ENCODE peak calls at places on chromosomes 13 and 19, in nine cellular contexts. One of them, this sample, is unnamed.

GRCh38 chr19:16931306-16931705 is 42.5 kb downstream of the F2RL3 start:
- DNase-seq in HEK293T: no peak
- DNase-seq in occipital lobe: no peak
- DNase-seq in Kasumi-1: no peak
- DNase-seq in lung: no peak
- DNase-seq in stimulated activated CD8-positive, alpha-beta memory T cell treated with anti-CD3 and anti-CD28 coated beads, Interleukin-7, amount 100 ng/mL, for 1 hour: no peak
- DNase-seq in kidney glomerular epithelial cell: no peak
- DNase-seq in kidney tubule cell: no peak
- DNase-seq in activated naive CD8-positive, alpha-beta T cell treated with anti-CD3 and anti-CD28 coated beads for 36 hours: no peak
- DNase-seq in this sample: no peak

GRCh38 chr19:34124828-34125227 is 47.5 kb upstream of the LSM14A start:
- DNase-seq in HEK293T: no peak
- DNase-seq in occipital lobe: no peak
- DNase-seq in Kasumi-1: no peak
- DNase-seq in lung: no peak
- DNase-seq in stimulated activated CD8-positive, alpha-beta memory T cell treated with anti-CD3 and anti-CD28 coated beads, Interleukin-7, amount 100 ng/mL, for 1 hour: no peak
- DNase-seq in kidney glomerular epithelial cell: no peak
- DNase-seq in kidney tubule cell: no peak
- DNase-seq in activated naive CD8-positive, alpha-beta T cell treated with anti-CD3 and anti-CD28 coated beads for 36 hours: no peak
- DNase-seq in this sample: no peak

GRCh38 chr19:5718579-5719273 is 1.2 kb downstream of the LONP1 start:
- DNase-seq in HEK293T: no peak
- DNase-seq in occipital lobe: no peak
- DNase-seq in Kasumi-1: peak
- DNase-seq in lung: no peak
- DNase-seq in stimulated activated CD8-positive, alpha-beta memory T cell treated with anti-CD3 and anti-CD28 coated beads, Interleukin-7, amount 100 ng/mL, for 1 hour: no peak
- DNase-seq in kidney glomerular epithelial cell: peak
- DNase-seq in kidney tubule cell: peak
- DNase-seq in activated naive CD8-positive, alpha-beta T cell treated with anti-CD3 and anti-CD28 coated beads for 36 hours: peak
- DNase-seq in this sample: no peak

GRCh38 chr13:100634686-100635085 is 39.9 kb downstream of the TMTC4 start:
- DNase-seq in HEK293T: no peak
- DNase-seq in occipital lobe: no peak
- DNase-seq in Kasumi-1: no peak
- DNase-seq in lung: no peak
- DNase-seq in stimulated activated CD8-positive, alpha-beta memory T cell treated with anti-CD3 and anti-CD28 coated beads, Interleukin-7, amount 100 ng/mL, for 1 hour: no peak
- DNase-seq in kidney glomerular epithelial cell: no peak
- DNase-seq in kidney tubule cell: no peak
- DNase-seq in activated naive CD8-positive, alpha-beta T cell treated with anti-CD3 and anti-CD28 coated beads for 36 hours: no peak
- DNase-seq in this sample: no peak

GRCh38 chr19:3458595-3459284 is 21.6 kb downstream of the SMIM24 start:
- DNase-seq in HEK293T: peak
- DNase-seq in occipital lobe: no peak
- DNase-seq in Kasumi-1: no peak
- DNase-seq in lung: no peak
- DNase-seq in stimulated activated CD8-positive, alpha-beta memory T cell treated with anti-CD3 and anti-CD28 coated beads, Interleukin-7, amount 100 ng/mL, for 1 hour: no peak
- DNase-seq in kidney glomerular epithelial cell: no peak
- DNase-seq in kidney tubule cell: peak
- DNase-seq in activated naive CD8-positive, alpha-beta T cell treated with anti-CD3 and anti-CD28 coated beads for 36 hours: no peak
- DNase-seq in this sample: no peak

GRCh38 chr19:35155441-35155840 is 906 bp downstream of the FXYD5 start:
- DNase-seq in HEK293T: no peak
- DNase-seq in occipital lobe: no peak
- DNase-seq in Kasumi-1: no peak
- DNase-seq in lung: no peak
- DNase-seq in stimulated activated CD8-positive, alpha-beta memory T cell treated with anti-CD3 and anti-CD28 coated beads, Interleukin-7, amount 100 ng/mL, for 1 hour: no peak
- DNase-seq in kidney glomerular epithelial cell: no peak
- DNase-seq in kidney tubule cell: no peak
- DNase-seq in activated naive CD8-positive, alpha-beta T cell treated with anti-CD3 and anti-CD28 coated beads for 36 hours: peak
- DNase-seq in this sample: no peak

GRCh38 chr19:21398851-21399250 is 1.9 kb downstream of the ZNF493 start:
- DNase-seq in HEK293T: no peak
- DNase-seq in occipital lobe: no peak
- DNase-seq in Kasumi-1: no peak
- DNase-seq in lung: no peak
- DNase-seq in stimulated activated CD8-positive, alpha-beta memory T cell treated with anti-CD3 and anti-CD28 coated beads, Interleukin-7, amount 100 ng/mL, for 1 hour: no peak
- DNase-seq in kidney glomerular epithelial cell: no peak
- DNase-seq in kidney tubule cell: no peak
- DNase-seq in activated naive CD8-positive, alpha-beta T cell treated with anti-CD3 and anti-CD28 coated beads for 36 hours: no peak
- DNase-seq in this sample: no peak

GRCh38 chr19:39398297-39398864 is 7.2 kb downstream of the MED29 start:
- DNase-seq in HEK293T: no peak
- DNase-seq in occipital lobe: no peak
- DNase-seq in Kasumi-1: peak
- DNase-seq in lung: peak
- DNase-seq in stimulated activated CD8-positive, alpha-beta memory T cell treated with anti-CD3 and anti-CD28 coated beads, Interleukin-7, amount 100 ng/mL, for 1 hour: no peak
- DNase-seq in kidney glomerular epithelial cell: no peak
- DNase-seq in kidney tubule cell: peak
- DNase-seq in activated naive CD8-positive, alpha-beta T cell treated with anti-CD3 and anti-CD28 coated beads for 36 hours: peak
- DNase-seq in this sample: peak

GRCh38 chr13:112728375-112729126 is 38.7 kb downstream of the ATP11A start:
- DNase-seq in HEK293T: no peak
- DNase-seq in occipital lobe: no peak
- DNase-seq in Kasumi-1: no peak
- DNase-seq in lung: no peak
- DNase-seq in stimulated activated CD8-positive, alpha-beta memory T cell treated with anti-CD3 and anti-CD28 coated beads, Interleukin-7, amount 100 ng/mL, for 1 hour: no peak
- DNase-seq in kidney glomerular epithelial cell: no peak
- DNase-seq in kidney tubule cell: no peak
- DNase-seq in activated naive CD8-positive, alpha-beta T cell treated with anti-CD3 and anti-CD28 coated beads for 36 hours: no peak
- DNase-seq in this sample: no peak

This sample was measured in effector memory CD8-positive, alpha-beta T cell.